ENCODE peak calls at places on chromosomes 11 and 22, in eight cellular contexts. R, W, P, V, M, A, N and Z are unnamed samples.
A peak's percentile ranks its signal among the peaks of the same experiment; 100 is the strongest.

GRCh38 chr11:130448416-130449068 is at the start of gene ADAMTS15:
- DNase-seq in P (peak; percentile 92), W (peak; percentile 81), R (peak; percentile 90), M (peak; percentile 84), N (peak; percentile 87), A (peak; percentile 75), V (peak; percentile 91), Z (peak; percentile 81)

GRCh38 chr11:114019046-114019445 is 40.5 kb upstream of the ZBTB16 start:
- DNase-seq in A (no peak), R (no peak), M (no peak), P (no peak), W (no peak), N (no peak), V (no peak), Z (no peak)

GRCh38 chr11:75342966-75343870 is 8.2 kb downstream of the ARRB1 start:
- DNase-seq in R (peak; percentile 95), A (no peak), W (no peak), V (no peak), N (peak; percentile 68), P (no peak), M (peak; percentile 66), Z (no peak)

GRCh38 chr11:120288021-120288420 is 37.1 kb upstream of the TLCD5 start:
- DNase-seq in M (no peak), V (no peak), W (no peak), N (peak; percentile 29), P (no peak), R (no peak), A (no peak), Z (no peak)

GRCh38 chr11:6248248-6248647 is 9.4 kb downstream of the CNGA4 start:
- DNase-seq in N (no peak), M (peak; percentile 72), W (no peak), R (no peak), A (no peak), P (peak; percentile 19), V (no peak), Z (no peak)

GRCh38 chr11:35151896-35152295 is 12.9 kb downstream of the CD44 start:
- DNase-seq in P (no peak), A (no peak), M (no peak), W (no peak), R (peak; percentile 88), V (no peak), N (no peak), Z (no peak)

GRCh38 chr11:76790251-76790650 is 7.1 kb downstream of the TSKU start:
- DNase-seq in A (no peak), P (no peak), V (no peak), M (no peak), W (no peak), N (no peak), R (peak; percentile 20), Z (no peak)

GRCh38 chr11:8726395-8726794 is 43.8 kb downstream of the RPL27A start:
- DNase-seq in N (no peak), W (no peak), R (no peak), P (no peak), V (no peak), M (no peak), A (no peak), Z (no peak)

GRCh38 chr22:48307941-48308340 is 1519.7 kb downstream of the BRD1 start:
- DNase-seq in N (no peak), P (no peak), M (no peak), A (no peak), R (no peak), W (no peak), V (no peak), Z (no peak)

GRCh38 chr11:125123947-125124633 is 12.7 kb upstream of the TMEM218 start:
- DNase-seq in P (peak; percentile 63), M (peak; percentile 79), R (peak; percentile 74), N (peak; percentile 59), W (peak; percentile 52), V (peak; percentile 32), A (peak; percentile 33), Z (peak; percentile 27)

GRCh38 chr11:70715636-70716035 is 317.3 kb downstream of the CTTN start:
- DNase-seq in W (no peak), V (no peak), R (no peak), N (no peak), A (no peak), M (no peak), P (no peak), Z (no peak)

GRCh38 chr22:41939981-41940852 is 6.7 kb downstream of the CENPM start:
- DNase-seq in M (no peak), A (peak; percentile 4), V (no peak), R (peak; percentile 59), N (peak; percentile 35), P (no peak), W (no peak), Z (no peak)

DNA sequence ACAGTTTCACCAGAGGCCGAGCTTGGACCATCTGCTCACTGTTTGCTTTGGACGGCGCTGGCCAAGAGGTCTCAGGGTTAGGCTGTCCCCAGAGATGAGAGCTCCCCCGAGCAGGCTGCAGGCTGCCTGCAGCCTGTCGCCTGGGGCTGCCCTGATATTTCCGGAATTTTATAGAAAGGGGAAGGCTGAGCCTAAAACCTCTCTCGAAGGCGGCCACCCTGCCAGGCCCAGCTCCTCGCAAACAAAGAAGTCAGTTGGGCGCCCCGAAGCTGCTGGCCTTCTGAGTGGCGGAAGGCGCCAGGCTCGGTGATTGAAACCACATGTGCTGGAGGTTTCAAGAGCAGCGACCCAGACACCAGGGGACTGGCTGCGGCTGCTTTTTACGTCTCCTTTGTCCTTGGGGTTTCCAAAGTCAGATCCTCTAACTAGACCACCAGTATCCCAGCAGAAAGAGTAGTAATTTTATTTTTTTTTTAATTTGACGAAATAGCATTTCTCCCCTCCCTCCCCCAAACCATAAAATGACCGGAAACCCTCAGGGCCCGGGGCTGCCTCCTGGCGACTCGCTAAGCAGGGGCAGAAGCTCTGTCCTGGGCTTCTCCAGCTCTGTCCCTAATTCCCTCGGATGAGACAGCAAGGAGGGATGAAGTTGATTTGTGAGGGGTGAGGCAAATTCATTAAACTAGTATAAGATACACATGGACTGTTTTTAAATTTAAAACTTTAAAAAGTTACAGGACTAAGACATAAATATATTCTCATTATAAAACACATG is 57.4 kb downstream of the CLMP start:
- DNase-seq in W (peak; percentile 80), P (peak; percentile 81), V (peak; percentile 89), A (peak; percentile 27), M (peak; percentile 87), R (no peak), N (no peak), Z (no peak)
- TF ChIP-seq CTCF in W (no peak), P (peak; percentile 25), V (no peak), A (no peak), M (peak; percentile 24), R (no peak), N (no peak), Z (no peak)

GRCh38 chr11:122038543-122038942 is 77.5 kb downstream of the BLID start:
- DNase-seq in R (no peak), P (peak; percentile 96), M (peak; percentile 68), W (no peak), V (no peak), A (no peak), N (peak; percentile 42), Z (peak; percentile 15)

GRCh38 chr11:122037911-122038310 is 78.1 kb downstream of the BLID start:
- DNase-seq in V (no peak), R (no peak), M (no peak), A (no peak), W (no peak), P (no peak), N (no peak), Z (no peak)

GRCh38 chr11:122036022-122036421 is 80.0 kb downstream of the BLID start:
- DNase-seq in R (no peak), V (no peak), M (peak; percentile 81), A (no peak), W (no peak), P (peak; percentile 87), N (no peak), Z (no peak)

GRCh38 chr11:122033631-122034030 is 82.4 kb downstream of the BLID start:
- DNase-seq in N (no peak), M (no peak), R (no peak), V (no peak), P (no peak), W (no peak), A (no peak), Z (no peak)

DNA sequence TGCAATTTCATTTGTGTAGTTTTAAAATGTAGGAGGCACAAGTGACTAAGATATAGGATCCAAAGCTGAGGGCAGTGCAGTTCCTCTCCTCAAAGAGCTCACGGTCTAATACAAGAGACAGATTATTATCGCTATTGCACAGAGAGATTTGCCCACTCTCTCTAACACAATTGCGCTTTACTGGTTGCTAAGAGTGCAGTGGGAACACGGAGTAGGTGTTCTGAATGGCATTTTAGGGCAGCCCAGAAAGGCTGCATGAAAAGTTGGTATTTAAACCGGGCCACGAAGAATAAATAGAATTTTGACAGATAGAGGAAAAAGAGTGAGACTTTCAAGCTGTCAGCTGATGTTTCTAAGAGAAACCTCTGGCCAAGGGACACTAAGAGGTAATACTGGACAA is 79.5 kb downstream of the BLID start:
- DNase-seq in N (no peak), A (no peak), R (no peak), V (no peak), M (no peak), W (no peak), P (no peak), Z (no peak)
- TF ChIP-seq CTCF in N (no peak), A (no peak), R (no peak), V (no peak), M (no peak), W (no peak), P (no peak), Z (no peak)

GRCh38 chr11:38818720-38819119 is 2220.7 kb upstream of the RAG2 start:
- DNase-seq in P (peak; percentile 37), M (no peak), V (no peak), W (no peak), R (no peak), A (no peak), N (peak; percentile 1), Z (no peak)

GRCh38 chr11:38819986-38820385 is 2221.9 kb upstream of the RAG2 start:
- DNase-seq in N (no peak), V (no peak), W (no peak), M (no peak), R (no peak), P (no peak), A (no peak), Z (no peak)

GRCh38 chr11:38824573-38824972 is 2226.5 kb upstream of the RAG2 start:
- DNase-seq in P (peak; percentile 14), N (peak; percentile 39), A (no peak), M (no peak), W (no peak), R (no peak), V (no peak), Z (no peak)
- TF ChIP-seq CTCF in P (no peak), N (peak; percentile 27), A (peak; percentile 31), M (no peak), W (no peak), R (no peak), V (no peak), Z (no peak)

DNA sequence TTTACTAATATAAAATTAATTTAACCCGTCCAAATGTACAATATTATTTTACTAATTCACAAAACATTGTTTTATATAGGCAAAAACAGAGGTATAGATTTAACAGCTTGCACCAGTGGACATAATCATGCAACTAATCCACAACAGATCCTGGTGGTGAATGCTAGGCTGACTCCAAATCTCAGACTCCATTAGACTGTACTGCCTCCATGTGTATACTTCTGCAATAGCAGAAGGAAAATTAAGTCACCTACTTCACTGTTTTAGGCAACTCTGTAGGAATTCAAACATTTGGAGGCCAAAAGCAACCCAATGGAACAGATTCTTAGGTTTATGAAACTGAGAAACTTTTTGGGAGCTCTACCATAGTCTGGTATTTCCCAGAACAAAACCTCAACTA is 30.0 kb upstream of the RAB39A start:
- DNase-seq in R (no peak), P (peak; percentile 50), N (peak; percentile 66), V (no peak), W (no peak), M (peak; percentile 65), A (peak; percentile 6), Z (peak; percentile 38)
- TF ChIP-seq CTCF in R (peak; percentile 70), P (peak; percentile 56), N (peak; percentile 73), V (peak; percentile 46), W (peak; percentile 49), M (peak; percentile 78), A (peak; percentile 31), Z (peak; percentile 39)